ENCODE peak calls at places on chromosomes 11 and 22, in eight cellular contexts. T is Panc1, B is pancreas, Q is progenitor cell of endocrine pancreas, Z is cardiac fibroblast, J is AG09309, V is GM12865, K is BE2C. R is an unnamed sample.

GRCh38 chr11:28760676-28761390 is 652.6 kb downstream of the METTL15 start:
- DNase-seq in T (no peak), B (no peak), Q (no peak), Z (no peak), J (no peak), V (no peak), K (no peak), R (peak; percentile 25)

GRCh38 chr11:75524576-75525432 is 937 bp downstream of the GDPD5 start:
- DNase-seq in T (no peak), B (peak; percentile 39), Q (peak; percentile 26), Z (peak; percentile 13), J (no peak), V (no peak), K (no peak), R (no peak)

GRCh38 chr11:123775274-123775673 is 21.0 kb upstream of the OR6X1 start:
- DNase-seq in T (no peak), B (no peak), Q (no peak), Z (no peak), J (no peak), V (peak; percentile 11), K (no peak), R (no peak)

GRCh38 chr11:95883381-95883780 is 40.5 kb downstream of the MTMR2 start:
- DNase-seq in T (no peak), B (no peak), Q (no peak), Z (peak; percentile 16), J (no peak), V (no peak), K (no peak), R (no peak)

GRCh38 chr11:85813721-85814120 is 2.8 kb upstream of the SYTL2 start:
- DNase-seq in T (no peak), B (no peak), Q (no peak), Z (no peak), J (no peak), V (no peak), K (no peak), R (peak; percentile 63)

GRCh38 chr11:133072366-133072765 is 459.9 kb downstream of the OPCML start:
- DNase-seq in T (no peak), B (no peak), Q (no peak), Z (no peak), J (no peak), V (no peak), K (no peak), R (no peak)

GRCh38 chr11:66363805-66364535 is 7.6 kb downstream of the SLC29A2 start:
- DNase-seq in T (no peak), B (peak; percentile 61), Q (peak; percentile 52), Z (peak; percentile 20), J (no peak), V (peak; percentile 68), K (peak; percentile 68), R (peak; percentile 47)

GRCh38 chr22:21937041-21937820 is 15.4 kb downstream of the PPM1F start:
- DNase-seq in T (no peak), B (peak; percentile 43), Q (no peak), Z (peak; percentile 24), J (no peak), V (no peak), K (no peak), R (peak; percentile 43)

GRCh38 chr11:47396049-47396320 is 12.4 kb upstream of the SLC39A13 start:
- DNase-seq in T (no peak), B (no peak), Q (no peak), Z (no peak), J (no peak), V (no peak), K (no peak), R (no peak)

GRCh38 chr11:125070699-125071254 is 7.7 kb downstream of the SLC37A2 start:
- DNase-seq in T (no peak), B (peak; percentile 9), Q (no peak), Z (peak; percentile 76), J (no peak), V (peak; percentile 68), K (no peak), R (peak; percentile 90)

GRCh38 chr11:71116435-71117040 is 135.8 kb downstream of the SHANK2 start:
- DNase-seq in T (no peak), B (no peak), Q (no peak), Z (no peak), J (no peak), V (peak; percentile 9), K (no peak), R (no peak)

GRCh38 chr22:49923445-49923844 is 5.0 kb downstream of the CRELD2 start:
- DNase-seq in T (no peak), B (no peak), Q (no peak), Z (no peak), J (no peak), V (peak; percentile 86), K (peak; percentile 15), R (no peak)

GRCh38 chr11:12496181-12497025 is 119.0 kb downstream of the PARVA start:
- DNase-seq in T (no peak), B (no peak), Q (no peak), Z (no peak), J (no peak), V (peak; percentile 15), K (no peak), R (no peak)
- TF ChIP-seq CTCF in T (peak; percentile 32), B (no peak), Q (no peak), Z (peak; percentile 18), J (peak; percentile 13), V (no peak), K (peak; percentile 52), R (no peak)

GRCh38 chr11:8681837-8682218 is 637 bp downstream of the TRIM66 start:
- DNase-seq in T (no peak), B (no peak), Q (no peak), Z (no peak), J (no peak), V (no peak), K (no peak), R (no peak)

GRCh38 chr11:8685306-8685705 is 2.7 kb downstream of the RPL27A start:
- DNase-seq in T (no peak), B (no peak), Q (no peak), Z (no peak), J (no peak), V (no peak), K (no peak), R (no peak)

GRCh38 chr11:8683115-8683807 is 669 bp downstream of the RPL27A start:
- DNase-seq in T (no peak), B (no peak), Q (peak; percentile 16), Z (no peak), J (no peak), V (peak; percentile 56), K (no peak), R (no peak)

GRCh38 chr11:8684600-8685290 is 2.2 kb downstream of the RPL27A start:
- DNase-seq in T (no peak), B (no peak), Q (no peak), Z (no peak), J (no peak), V (no peak), K (no peak), R (no peak)

DNA sequence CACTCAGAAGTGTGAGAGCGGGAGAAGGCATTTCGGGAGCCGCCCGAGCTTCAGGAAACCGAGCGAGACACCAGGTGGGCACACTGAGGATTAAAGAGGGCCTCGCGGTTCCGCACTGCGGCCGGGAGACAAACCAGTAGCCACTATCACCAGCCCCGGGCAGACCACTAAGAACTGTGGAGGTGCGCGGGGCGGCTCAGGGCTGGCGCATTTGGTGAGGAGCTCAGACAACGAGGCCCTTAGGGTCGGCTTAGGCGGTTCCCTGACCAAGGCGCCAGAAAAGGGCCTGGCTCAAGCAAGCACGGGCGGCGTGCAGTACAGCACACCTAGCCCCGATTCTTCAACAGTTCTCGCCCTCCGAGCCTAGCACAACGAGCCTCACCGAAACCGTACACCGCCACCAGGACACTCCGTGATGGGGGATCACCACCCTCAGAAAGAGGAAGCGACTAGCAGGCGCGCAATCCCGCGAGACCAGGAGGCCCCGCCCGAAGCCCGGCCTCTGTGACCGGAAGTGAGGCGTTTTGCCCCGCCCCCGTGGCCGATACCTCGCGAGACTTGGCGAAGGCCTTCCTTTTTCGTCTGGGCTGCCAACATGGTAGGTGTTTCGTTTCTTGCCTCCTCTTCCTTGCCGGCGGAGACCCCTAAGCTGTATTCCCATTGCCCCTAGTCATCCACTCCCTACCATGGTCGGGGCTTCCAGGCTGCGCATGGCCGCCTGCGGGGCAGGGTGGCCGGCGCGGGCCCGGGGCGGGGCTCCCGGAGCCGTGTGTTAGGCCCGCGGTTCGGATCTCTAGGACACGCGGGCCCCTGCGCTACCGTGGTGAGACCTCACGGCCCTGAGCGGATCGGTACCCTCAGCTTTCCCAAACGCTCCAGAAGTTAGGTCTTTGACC is at the start of the genes RPL27A and TRIM66:
- DNase-seq in T (peak; percentile 92), B (peak; percentile 99), Q (peak; percentile 98), Z (peak; percentile 97), J (peak; percentile 72), V (peak; percentile 98), K (peak; percentile 96), R (peak; percentile 97)
- TF ChIP-seq CTCF in T (no peak), B (no peak), Q (peak; percentile 17), Z (peak; percentile 15), J (peak; percentile 19), V (no peak), K (peak; percentile 10), R (no peak)

GRCh38 chr11:120079750-120080610 is 57.9 kb downstream of the TRIM29 start:
- DNase-seq in T (no peak), B (peak; percentile 25), Q (no peak), Z (no peak), J (no peak), V (no peak), K (peak; percentile 41), R (no peak)
- TF ChIP-seq CTCF in T (peak; percentile 27), B (peak; percentile 28), Q (no peak), Z (peak; percentile 34), J (peak; percentile 65), V (peak; percentile 27), K (peak; percentile 63), R (no peak)

DNA sequence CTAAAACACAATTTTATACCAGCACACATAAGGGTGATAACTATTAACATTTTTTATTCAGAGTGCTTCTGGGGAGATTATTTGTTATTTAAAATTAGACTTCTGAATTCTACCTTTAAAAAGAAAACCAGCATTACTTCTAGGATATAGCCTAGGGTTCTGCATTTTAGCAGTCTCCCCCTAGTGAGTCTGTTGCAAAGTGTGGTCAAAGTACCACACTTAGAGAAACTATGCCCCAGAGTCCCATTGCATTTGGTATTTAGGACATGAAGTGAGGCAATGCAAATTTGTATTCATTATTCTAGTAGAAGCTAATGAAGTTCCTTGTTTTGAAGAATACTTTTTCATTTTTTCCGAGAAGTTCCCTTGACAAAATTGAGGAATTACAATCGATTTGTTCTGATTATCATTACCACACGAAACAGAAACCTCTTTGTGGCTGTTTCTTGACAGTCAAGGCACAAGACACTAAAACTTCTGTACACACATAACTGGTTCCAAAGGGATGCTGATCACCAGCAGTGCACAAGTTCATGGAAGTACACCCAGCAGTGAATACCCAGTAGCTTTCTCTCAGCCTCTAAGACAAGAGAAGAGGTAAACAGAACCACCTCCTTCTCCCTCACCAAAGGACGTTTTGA is 27.4 kb upstream of the CCDC34 start:
- DNase-seq in T (no peak), B (no peak), Q (no peak), Z (no peak), J (no peak), V (no peak), K (no peak), R (no peak)
- TF ChIP-seq CTCF in T (peak; percentile 40), B (no peak), Q (peak; percentile 27), Z (no peak), J (no peak), V (no peak), K (no peak), R (no peak)

R was measured in MCF 10A.